ENCODE peak calls at places on chromosomes 3 and 15, in five cellular contexts. One of them, this sample, is unnamed.

GRCh38 chr15:84917452-84917851 is 33.0 kb downstream of the SLC28A1 start:
- DNase-seq in HFF-Myc: no peak
- DNase-seq in coronary artery: no peak
- DNase-seq in prostate gland: no peak
- DNase-seq in esophagus squamous epithelium: no peak
- DNase-seq in this sample: no peak

GRCh38 chr3:185537369-185537970 is 14.9 kb downstream of the LIPH start:
- DNase-seq in prostate gland: peak
- DNase-seq in coronary artery: no peak
- DNase-seq in HFF-Myc: peak
- DNase-seq in esophagus squamous epithelium: no peak
- DNase-seq in this sample: no peak

GRCh38 chr15:70742928-70743327 is 20.4 kb downstream of the UACA start:
- DNase-seq in prostate gland: no peak
- DNase-seq in coronary artery: no peak
- DNase-seq in HFF-Myc: no peak
- DNase-seq in esophagus squamous epithelium: no peak
- DNase-seq in this sample: no peak

GRCh38 chr3:128547368-128547987 is 54.5 kb upstream of the GATA2 start:
- DNase-seq in esophagus squamous epithelium: no peak
- DNase-seq in coronary artery: no peak
- DNase-seq in prostate gland: no peak
- DNase-seq in HFF-Myc: no peak
- DNase-seq in this sample: peak

GRCh38 chr15:37134244-37134643 is 33.9 kb upstream of the MEIS2 start:
- DNase-seq in prostate gland: no peak
- DNase-seq in coronary artery: no peak
- DNase-seq in HFF-Myc: no peak
- DNase-seq in esophagus squamous epithelium: no peak
- DNase-seq in this sample: no peak

GRCh38 chr3:196757876-196758739 is 18.5 kb downstream of the PAK2 start:
- DNase-seq in prostate gland: no peak
- DNase-seq in esophagus squamous epithelium: no peak
- DNase-seq in HFF-Myc: no peak
- DNase-seq in coronary artery: no peak
- DNase-seq in this sample: no peak

GRCh38 chr15:69853572-69853971 is 244.1 kb downstream of the TLE3 start:
- DNase-seq in prostate gland: no peak
- DNase-seq in esophagus squamous epithelium: no peak
- DNase-seq in coronary artery: no peak
- DNase-seq in HFF-Myc: no peak
- DNase-seq in this sample: no peak

GRCh38 chr15:51782357-51782896 is 31.0 kb downstream of the TMOD2 start:
- DNase-seq in coronary artery: no peak
- DNase-seq in HFF-Myc: no peak
- DNase-seq in prostate gland: no peak
- DNase-seq in esophagus squamous epithelium: no peak
- DNase-seq in this sample: no peak

GRCh38 chr15:49987896-49988295 is 131.1 kb downstream of the ATP8B4 start:
- DNase-seq in coronary artery: no peak
- DNase-seq in prostate gland: no peak
- DNase-seq in HFF-Myc: no peak
- DNase-seq in esophagus squamous epithelium: no peak
- DNase-seq in this sample: no peak

GRCh38 chr15:40902605-40903561 is 8.6 kb downstream of the VPS18 start:
- DNase-seq in esophagus squamous epithelium: no peak
- DNase-seq in coronary artery: no peak
- DNase-seq in prostate gland: no peak
- DNase-seq in HFF-Myc: no peak
- DNase-seq in this sample: no peak

GRCh38 chr3:8503461-8503860 is 1.8 kb downstream of the LMCD1 start:
- DNase-seq in esophagus squamous epithelium: no peak
- DNase-seq in prostate gland: no peak
- DNase-seq in HFF-Myc: no peak
- DNase-seq in coronary artery: no peak
- DNase-seq in this sample: no peak

GRCh38 chr15:50071551-50072258 is 47.3 kb downstream of the ATP8B4 start:
- DNase-seq in prostate gland: no peak
- DNase-seq in esophagus squamous epithelium: no peak
- DNase-seq in coronary artery: no peak
- DNase-seq in HFF-Myc: no peak
- DNase-seq in this sample: no peak

GRCh38 chr3:7682822-7683229 is 818.8 kb upstream of the LMCD1 start:
- DNase-seq in coronary artery: no peak
- DNase-seq in esophagus squamous epithelium: no peak
- DNase-seq in prostate gland: no peak
- DNase-seq in HFF-Myc: no peak
- DNase-seq in this sample: no peak

GRCh38 chr3:124361566-124361965 is 368.7 kb upstream of the UMPS start:
- DNase-seq in esophagus squamous epithelium: no peak
- DNase-seq in HFF-Myc: no peak
- DNase-seq in coronary artery: no peak
- DNase-seq in prostate gland: no peak
- DNase-seq in this sample: no peak

GRCh38 chr3:14360123-14360881 is 42.1 kb upstream of the SLC6A6 start:
- DNase-seq in HFF-Myc: no peak
- DNase-seq in coronary artery: no peak
- DNase-seq in prostate gland: no peak
- DNase-seq in esophagus squamous epithelium: no peak
- DNase-seq in this sample: no peak

GRCh38 chr3:120302361-120302760 is 17.3 kb upstream of the GPR156 start:
- DNase-seq in HFF-Myc: no peak
- DNase-seq in esophagus squamous epithelium: no peak
- DNase-seq in prostate gland: no peak
- DNase-seq in coronary artery: no peak
- DNase-seq in this sample: no peak
- TF ChIP-seq CTCF in HFF-Myc: no peak
- TF ChIP-seq CTCF in esophagus squamous epithelium: no peak
- TF ChIP-seq CTCF in prostate gland: no peak
- TF ChIP-seq CTCF in coronary artery: no peak
- TF ChIP-seq CTCF in this sample: no peak

GRCh38 chr15:79540551-79540950 is 108.4 kb downstream of the MINAR1 start:
- DNase-seq in esophagus squamous epithelium: no peak
- DNase-seq in HFF-Myc: no peak
- DNase-seq in prostate gland: no peak
- DNase-seq in coronary artery: no peak
- DNase-seq in this sample: no peak
- TF ChIP-seq CTCF in esophagus squamous epithelium: no peak
- TF ChIP-seq CTCF in HFF-Myc: no peak
- TF ChIP-seq CTCF in prostate gland: no peak
- TF ChIP-seq CTCF in coronary artery: no peak
- TF ChIP-seq CTCF in this sample: no peak

GRCh38 chr3:159131376-159131775 is 329.5 kb downstream of the MFSD1 start:
- DNase-seq in HFF-Myc: no peak
- DNase-seq in prostate gland: no peak
- DNase-seq in esophagus squamous epithelium: no peak
- DNase-seq in coronary artery: no peak
- DNase-seq in this sample: no peak

GRCh38 chr3:159126261-159127020 is 324.6 kb downstream of the MFSD1 start:
- DNase-seq in esophagus squamous epithelium: no peak
- DNase-seq in HFF-Myc: no peak
- DNase-seq in coronary artery: no peak
- DNase-seq in prostate gland: no peak
- DNase-seq in this sample: no peak

GRCh38 chr3:159128628-159129027 is 326.8 kb downstream of the MFSD1 start:
- DNase-seq in esophagus squamous epithelium: no peak
- DNase-seq in HFF-Myc: no peak
- DNase-seq in prostate gland: no peak
- DNase-seq in coronary artery: no peak
- DNase-seq in this sample: no peak

GRCh38 chr3:159127021-159127392 is 325.2 kb downstream of the MFSD1 start:
- DNase-seq in prostate gland: no peak
- DNase-seq in esophagus squamous epithelium: no peak
- DNase-seq in coronary artery: no peak
- DNase-seq in HFF-Myc: no peak
- DNase-seq in this sample: no peak

DNA sequence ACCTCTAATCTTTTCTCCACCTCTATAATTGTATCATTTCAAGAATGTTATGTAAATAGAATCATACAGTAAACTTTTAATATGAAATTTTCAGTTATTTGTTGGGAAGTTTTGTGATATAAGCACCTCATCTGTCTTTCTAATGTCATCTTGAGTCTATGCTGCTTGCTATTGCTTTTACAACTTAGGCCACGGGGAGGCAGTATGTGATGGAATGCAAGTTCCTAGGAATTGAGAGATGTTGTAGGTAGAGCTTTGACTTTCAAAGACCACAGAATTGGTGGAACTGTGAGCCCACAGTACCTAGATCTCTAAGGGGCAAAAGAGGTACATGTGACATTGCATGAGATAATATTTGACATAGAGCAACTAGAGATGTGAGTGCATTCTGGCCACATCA is 328.3 kb downstream of the MFSD1 start:
- DNase-seq in HFF-Myc: no peak
- DNase-seq in esophagus squamous epithelium: no peak
- DNase-seq in prostate gland: no peak
- DNase-seq in coronary artery: no peak
- DNase-seq in this sample: no peak
- TF ChIP-seq CTCF in HFF-Myc: peak
- TF ChIP-seq CTCF in esophagus squamous epithelium: no peak
- TF ChIP-seq CTCF in prostate gland: peak
- TF ChIP-seq CTCF in coronary artery: no peak
- TF ChIP-seq CTCF in this sample: peak

DNA sequence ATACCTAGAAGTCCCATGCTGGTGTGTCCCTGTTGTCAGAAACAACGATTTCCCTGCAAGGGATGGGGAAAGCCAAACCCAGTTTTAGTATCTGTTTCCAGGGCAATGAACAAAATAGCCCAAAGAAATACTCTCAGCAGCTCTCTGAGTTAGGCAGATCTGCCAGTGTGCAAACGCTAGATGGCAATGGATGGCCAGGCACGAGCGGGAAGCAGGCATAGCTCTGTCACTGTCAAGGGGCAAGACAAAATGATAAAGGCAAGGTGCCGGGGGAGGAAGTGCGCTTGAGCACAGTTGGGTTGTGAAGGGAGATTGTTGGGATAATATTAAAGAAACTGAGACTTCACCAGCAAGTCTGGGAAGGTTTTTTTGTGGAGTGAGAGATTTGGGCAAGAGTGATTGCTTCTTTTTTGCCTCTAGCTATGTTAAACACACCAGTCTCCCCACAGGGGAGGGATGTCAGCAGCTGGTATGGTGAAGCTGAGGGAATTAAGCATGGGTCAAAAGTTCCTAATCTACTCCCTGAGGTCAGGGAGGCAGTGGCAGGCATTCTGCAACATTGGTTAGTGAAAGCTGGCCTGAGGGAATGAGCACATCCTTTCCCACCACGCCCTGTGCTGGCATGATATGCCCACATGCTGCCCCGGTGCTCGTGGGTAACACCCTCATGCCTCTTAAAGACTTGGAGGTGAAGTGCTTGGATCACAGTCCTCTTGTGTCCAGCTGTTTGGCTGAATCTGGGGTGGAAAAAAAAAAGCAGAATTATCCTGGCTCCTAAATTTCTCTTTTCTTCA is 117.6 kb downstream of the PDCD6IP start:
- DNase-seq in HFF-Myc: no peak
- DNase-seq in coronary artery: no peak
- DNase-seq in esophagus squamous epithelium: no peak
- DNase-seq in prostate gland: no peak
- DNase-seq in this sample: no peak
- TF ChIP-seq CTCF in HFF-Myc: peak
- TF ChIP-seq CTCF in coronary artery: no peak
- TF ChIP-seq CTCF in esophagus squamous epithelium: no peak
- TF ChIP-seq CTCF in prostate gland: no peak
- TF ChIP-seq CTCF in this sample: peak

DNA sequence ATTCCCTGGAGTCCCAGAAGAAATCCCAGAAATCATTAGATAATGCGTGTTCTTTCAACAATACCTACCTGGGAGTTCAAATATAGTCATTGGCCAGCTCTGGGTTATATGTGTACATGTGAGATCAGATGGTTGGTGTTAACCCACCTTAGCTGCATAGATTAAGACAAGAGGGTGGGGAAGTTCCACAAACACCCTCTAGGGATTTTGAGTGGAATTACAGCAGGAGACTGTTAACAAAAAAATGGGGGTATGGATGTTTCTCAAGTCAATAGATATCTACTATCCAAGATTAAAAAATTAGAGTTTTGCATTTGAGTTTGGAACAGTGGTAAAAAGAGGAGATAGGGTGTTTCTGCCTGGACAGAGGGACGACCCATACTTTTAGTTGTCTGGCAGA is 282.5 kb upstream of the CNTN3 start:
- DNase-seq in HFF-Myc: no peak
- DNase-seq in coronary artery: no peak
- DNase-seq in esophagus squamous epithelium: no peak
- DNase-seq in prostate gland: no peak
- DNase-seq in this sample: no peak
- TF ChIP-seq CTCF in HFF-Myc: no peak
- TF ChIP-seq CTCF in coronary artery: no peak
- TF ChIP-seq CTCF in esophagus squamous epithelium: no peak
- TF ChIP-seq CTCF in prostate gland: no peak
- TF ChIP-seq CTCF in this sample: no peak

DNA sequence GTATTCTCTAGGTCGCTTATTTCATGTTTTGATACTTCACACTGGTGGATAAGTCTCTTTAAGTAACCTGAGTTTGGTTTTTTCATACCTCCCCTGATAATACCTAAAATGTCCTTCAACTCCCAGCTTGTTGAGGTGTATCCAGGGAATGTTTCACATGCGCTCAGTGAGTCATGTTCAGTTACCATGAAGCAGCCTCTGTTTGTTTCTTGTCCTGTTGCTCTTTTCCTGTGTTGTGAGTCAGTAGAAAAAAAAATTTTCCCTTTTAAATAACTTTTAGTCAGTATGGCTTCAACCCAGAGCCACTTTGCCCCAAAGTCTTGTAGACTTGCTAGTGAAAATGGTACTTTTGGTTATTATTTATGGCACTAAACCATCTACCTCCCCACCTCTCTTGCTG is 278.4 kb upstream of the ZPLD1 start:
- DNase-seq in HFF-Myc: peak
- DNase-seq in prostate gland: no peak
- DNase-seq in esophagus squamous epithelium: no peak
- DNase-seq in coronary artery: no peak
- DNase-seq in this sample: no peak
- TF ChIP-seq CTCF in HFF-Myc: no peak
- TF ChIP-seq CTCF in prostate gland: no peak
- TF ChIP-seq CTCF in esophagus squamous epithelium: no peak
- TF ChIP-seq CTCF in coronary artery: no peak
- TF ChIP-seq CTCF in this sample: no peak

GRCh38 chr3:114900908-114901307 is 246.2 kb downstream of the ZBTB20 start:
- DNase-seq in esophagus squamous epithelium: no peak
- DNase-seq in coronary artery: no peak
- DNase-seq in prostate gland: no peak
- DNase-seq in HFF-Myc: no peak
- DNase-seq in this sample: no peak

GRCh38 chr3:114904633-114905032 is 242.5 kb downstream of the ZBTB20 start:
- DNase-seq in HFF-Myc: no peak
- DNase-seq in esophagus squamous epithelium: no peak
- DNase-seq in prostate gland: no peak
- DNase-seq in coronary artery: no peak
- DNase-seq in this sample: no peak

GRCh38 chr3:114899186-114899931 is 247.7 kb downstream of the ZBTB20 start:
- DNase-seq in coronary artery: no peak
- DNase-seq in prostate gland: peak
- DNase-seq in HFF-Myc: no peak
- DNase-seq in esophagus squamous epithelium: no peak
- DNase-seq in this sample: no peak

GRCh38 chr3:114903213-114903612 is 243.9 kb downstream of the ZBTB20 start:
- DNase-seq in coronary artery: no peak
- DNase-seq in esophagus squamous epithelium: no peak
- DNase-seq in prostate gland: no peak
- DNase-seq in HFF-Myc: no peak
- DNase-seq in this sample: no peak

GRCh38 chr3:114902691-114903101 is 244.4 kb downstream of the ZBTB20 start:
- DNase-seq in esophagus squamous epithelium: no peak
- DNase-seq in coronary artery: no peak
- DNase-seq in prostate gland: no peak
- DNase-seq in HFF-Myc: no peak
- DNase-seq in this sample: no peak
- TF ChIP-seq CTCF in esophagus squamous epithelium: no peak
- TF ChIP-seq CTCF in coronary artery: no peak
- TF ChIP-seq CTCF in prostate gland: no peak
- TF ChIP-seq CTCF in HFF-Myc: no peak
- TF ChIP-seq CTCF in this sample: no peak

This sample was measured in osteocyte.